ENCODE peak calls at places on chromosome 7, in seven cellular contexts. I is HepG2, O is HCT116, K is GM23338, M is Panc1, E is SK-N-SH, C is K562. W is an unnamed sample.

GRCh38 chr7:16015981-16016380 is 329.5 kb upstream of the MEOX2 start:
- DNase-seq in I (no peak), O (no peak), K (no peak), M (no peak), E (no peak), C (no peak), W (no peak)

GRCh38 chr7:15937571-15937970 is 251.1 kb upstream of the MEOX2 start:
- DNase-seq in I (no peak), O (no peak), K (no peak), M (no peak), E (no peak), C (no peak), W (no peak)

GRCh38 chr7:137975223-137975622 is 26.7 kb downstream of the CREB3L2 start:
- DNase-seq in I (no peak), O (no peak), K (no peak), M (no peak), E (no peak), C (no peak), W (no peak)

GRCh38 chr7:142745783-142746182 is 3.5 kb upstream of the PRSS1 start:
- DNase-seq in I (no peak), O (no peak), K (no peak), M (no peak), E (no peak), C (no peak), W (no peak)

GRCh38 chr7:158865977-158866376 is 9.6 kb downstream of the DYNC2I1 start:
- DNase-seq in I (no peak), O (no peak), K (no peak), M (no peak), E (no peak), C (no peak), W (no peak)

GRCh38 chr7:107712025-107712424 is 31.9 kb upstream of the CBLL1 start:
- DNase-seq in I (no peak), O (no peak), K (no peak), M (no peak), E (no peak), C (no peak), W (no peak)

GRCh38 chr7:102202556-102202955 is 84.1 kb upstream of the SH2B2 start:
- DNase-seq in I (no peak), O (no peak), K (no peak), M (no peak), E (no peak), C (no peak), W (no peak)

GRCh38 chr7:26937956-26938623 is 73.7 kb upstream of the SKAP2 start:
- DNase-seq in I (no peak), O (no peak), K (no peak), M (no peak), E (no peak), C (no peak), W (no peak)

GRCh38 chr7:148543-148931 is 43.8 kb upstream of the FAM20C start:
- DNase-seq in I (no peak), O (no peak), K (no peak), M (no peak), E (no peak), C (no peak), W (no peak)

GRCh38 chr7:138064856-138065357 is 11.4 kb upstream of the AKR1D1 start:
- DNase-seq in I (peak; percentile 68), O (no peak), K (peak; percentile 45), M (no peak), E (no peak), C (no peak), W (no peak)

GRCh38 chr7:105388373-105389089 is at the start of gene SRPK2:
- DNase-seq in I (peak; percentile 51), O (no peak), K (peak; percentile 82), M (no peak), E (peak; percentile 100), C (peak; percentile 96), W (peak; percentile 67)

GRCh38 chr7:37311282-37311868 is 137.3 kb downstream of the ELMO1 start:
- DNase-seq in I (no peak), O (no peak), K (no peak), M (no peak), E (no peak), C (no peak), W (no peak)

GRCh38 chr7:13551503-13551902 is 438.0 kb downstream of the ETV1 start:
- DNase-seq in I (no peak), O (no peak), K (no peak), M (no peak), E (no peak), C (no peak), W (no peak)

GRCh38 chr7:148670374-148670773 is 28.3 kb upstream of the CUL1 start:
- DNase-seq in I (no peak), O (no peak), K (no peak), M (no peak), E (no peak), C (no peak), W (no peak)

GRCh38 chr7:26397786-26398435 is 106.2 kb downstream of the SNX10 start:
- DNase-seq in I (no peak), O (no peak), K (peak; percentile 76), M (no peak), E (peak; percentile 89), C (peak; percentile 53), W (no peak)

GRCh38 chr7:2821161-2821841 is 22.8 kb downstream of the GNA12 start:
- DNase-seq in I (no peak), O (no peak), K (peak; percentile 80), M (no peak), E (peak; percentile 65), C (no peak), W (no peak)

GRCh38 chr7:47226688-47227087 is 355.2 kb downstream of the TNS3 start:
- DNase-seq in I (no peak), O (no peak), K (no peak), M (no peak), E (no peak), C (no peak), W (no peak)

GRCh38 chr7:151637781-151638261 is 118.1 kb upstream of the RHEB start:
- DNase-seq in I (no peak), O (no peak), K (no peak), M (no peak), E (no peak), C (no peak), W (no peak)

GRCh38 chr7:24965831-24966708 is 13.9 kb downstream of the OSBPL3 start:
- DNase-seq in I (no peak), O (no peak), K (peak; percentile 31), M (no peak), E (no peak), C (peak; percentile 48), W (peak; percentile 13)

GRCh38 chr7:78345293-78345692 is 546.7 kb downstream of the PHTF2 start:
- DNase-seq in I (no peak), O (no peak), K (peak; percentile 9), M (no peak), E (peak; percentile 33), C (peak; percentile 12), W (no peak)

GRCh38 chr7:80412842-80413241 is 99.0 kb downstream of the GNAT3 start:
- DNase-seq in I (no peak), O (no peak), K (no peak), M (no peak), E (no peak), C (no peak), W (peak; percentile 14)

GRCh38 chr7:30143748-30144251 is 9.0 kb downstream of the MTURN start:
- DNase-seq in I (no peak), O (no peak), K (no peak), M (no peak), E (no peak), C (no peak), W (no peak)

DNA sequence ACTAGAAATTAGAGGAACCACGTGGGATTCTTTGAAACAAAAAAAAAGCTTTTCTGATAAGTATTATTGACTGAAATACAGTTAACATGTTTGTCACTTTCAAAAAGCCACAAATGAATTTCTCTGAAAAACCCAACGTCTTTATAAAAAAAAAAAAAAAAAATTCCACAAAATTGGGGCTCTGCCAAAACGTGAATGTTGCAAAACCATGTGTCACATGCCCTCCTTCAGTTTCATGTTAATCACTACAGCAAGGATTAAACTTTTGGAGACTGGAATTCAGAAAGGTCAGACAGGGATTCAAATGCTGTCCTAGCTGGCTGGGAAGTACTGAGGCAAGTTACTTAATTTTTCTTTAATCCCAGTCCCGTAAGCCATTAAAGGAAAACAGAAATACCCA is 278.0 kb upstream of the KLF14 start:
- DNase-seq in I (no peak), O (no peak), K (no peak), M (no peak), E (no peak), C (no peak), W (peak; percentile 18)
- H3K4me3 ChIP-seq in I (no peak overlapping the region), O (no peak overlapping the region), K (no peak overlapping the region), M (no peak overlapping the region), E (no peak overlapping the region), C (no peak overlapping the region), W (no peak overlapping the region)

GRCh38 chr7:89339748-89340147 is 544.2 kb upstream of the TEX47 start:
- DNase-seq in I (no peak), O (no peak), K (no peak), M (no peak), E (no peak), C (no peak), W (no peak)

GRCh38 chr7:89334785-89335184 is 539.2 kb upstream of the TEX47 start:
- DNase-seq in I (peak; percentile 2), O (peak; percentile 7), K (no peak), M (no peak), E (peak; percentile 26), C (no peak), W (no peak)

GRCh38 chr7:89332026-89332425 is 536.5 kb upstream of the TEX47 start:
- DNase-seq in I (no peak), O (no peak), K (no peak), M (no peak), E (no peak), C (no peak), W (no peak)

GRCh38 chr7:89335490-89335889 is 540.0 kb upstream of the TEX47 start:
- DNase-seq in I (no peak), O (no peak), K (peak; percentile 5), M (no peak), E (no peak), C (no peak), W (no peak)
- H3K27me3 ChIP-seq in I (no peaks in the 10 kb centered on the region), O (no peaks in the 10 kb centered on the region), K (no peaks in the 10 kb centered on the region), M (no peaks in the 10 kb centered on the region), E (no peaks in the 10 kb centered on the region), C (no peaks in the 10 kb centered on the region), W (no peaks in the 10 kb centered on the region)

GRCh38 chr7:115831371-115831770 is 199.2 kb downstream of the TFEC start:
- DNase-seq in I (no peak), O (no peak), K (no peak), M (no peak), E (no peak), C (no peak), W (peak; percentile 66)
- TF ChIP-seq REST in I (no peak), O (no peak), K (no peak), M (no peak), E (no peak), C (no peak), W (no peak)

DNA sequence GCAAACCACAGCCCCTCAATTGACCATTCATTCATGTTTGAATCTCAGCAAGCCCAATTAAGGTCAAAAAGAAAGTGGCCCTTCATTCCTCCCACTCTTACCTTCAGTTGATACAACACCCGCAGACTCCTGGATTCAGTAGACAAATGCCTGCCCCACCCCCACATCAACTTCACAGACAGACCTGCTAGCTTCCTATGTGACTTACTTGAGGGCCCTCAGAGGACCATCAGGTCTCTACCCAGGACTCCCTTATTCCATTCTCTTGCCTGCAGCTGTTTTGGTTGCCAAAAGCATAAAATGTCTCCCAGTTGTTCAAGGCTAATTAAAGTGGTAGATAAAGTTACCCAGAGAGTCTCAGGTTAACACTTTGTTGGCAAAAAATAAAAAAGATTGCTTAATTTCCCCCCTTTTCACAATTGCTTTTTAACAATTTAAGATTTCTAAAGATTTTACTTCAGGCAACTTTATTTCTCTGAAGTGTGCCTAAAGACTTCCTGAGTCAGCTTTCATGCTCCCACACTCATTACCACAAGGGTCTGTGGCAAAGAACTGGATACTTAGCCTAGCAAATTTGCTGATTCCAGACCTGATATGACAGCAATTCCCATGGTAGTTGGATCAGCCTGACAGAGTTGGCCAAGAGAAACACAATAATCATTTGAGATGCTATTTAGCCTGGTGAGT is 3.3 kb upstream of the MTERF1 start:
- DNase-seq in I (no peak), O (no peak), K (no peak), M (no peak), E (no peak), C (peak; percentile 18), W (no peak)
- H3K4me3 ChIP-seq in I (no peak overlapping the region), O (no peak overlapping the region), K (no peak overlapping the region), M (no peak overlapping the region), E (no peak overlapping the region), C (no peak overlapping the region), W (no peak overlapping the region)

W was measured in HL-60.